ENCODE peak calls at places on chromosomes 2 and 18, in ten cellular contexts. O is mesendoderm, V is HepG2, J is Karpas-422, N is H9, D is IMR-90, S is PC-3, W is HCT116, I is GM23248, H is K562. L is an unnamed sample.

GRCh38 chr2:121663458-121663857 is 14.2 kb upstream of the CLASP1 start:
- DNase-seq in O (no peak), V (no peak), J (no peak), N (no peak), D (no peak), S (no peak), W (no peak), I (no peak), H (no peak), L (no peak)

GRCh38 chr2:48045613-48046012 is 139.3 kb upstream of the FBXO11 start:
- DNase-seq in O (no peak), V (no peak), J (no peak), N (no peak), D (no peak), S (no peak), W (no peak), I (no peak), H (no peak), L (no peak)

GRCh38 chr2:28088970-28089369 is 198.4 kb downstream of the BABAM2 start:
- DNase-seq in O (no peak), V (no peak), J (no peak), N (no peak), D (peak), S (peak), W (no peak), I (peak), H (no peak), L (peak)

GRCh38 chr18:31227497-31228229 is 65.0 kb upstream of the DSC1 start:
- DNase-seq in O (no peak), V (no peak), J (no peak), N (no peak), D (no peak), S (no peak), W (no peak), I (no peak), H (no peak), L (peak)

GRCh38 chr2:46361920-46362666 is 64.9 kb downstream of the EPAS1 start:
- DNase-seq in O (no peak), V (no peak), J (no peak), N (no peak), D (no peak), S (no peak), W (no peak), I (no peak), H (no peak), L (no peak)

GRCh38 chr2:56671973-56672569 is 488.3 kb downstream of the CCDC85A start:
- DNase-seq in O (peak), V (no peak), J (no peak), N (peak), D (no peak), S (peak), W (no peak), I (peak), H (no peak), L (no peak)

GRCh38 chr2:60707750-60708371 is 48.2 kb upstream of the PAPOLG start:
- DNase-seq in O (peak), V (peak), J (peak), N (peak), D (peak), S (peak), W (peak), I (peak), H (peak), L (peak)

GRCh38 chr2:159516241-159516758 is 100.0 kb downstream of the BAZ2B start:
- DNase-seq in O (peak), V (peak), J (no peak), N (no peak), D (peak), S (peak), W (peak), I (peak), H (no peak), L (peak)

GRCh38 chr2:178241852-178242551 is 47.7 kb downstream of the OSBPL6 start:
- DNase-seq in O (peak), V (no peak), J (no peak), N (no peak), D (peak), S (peak), W (peak), I (peak), H (peak), L (peak)

GRCh38 chr2:108616290-108616689 is 82.0 kb downstream of the LIMS1 start:
- DNase-seq in O (no peak), V (no peak), J (no peak), N (no peak), D (no peak), S (no peak), W (no peak), I (no peak), H (no peak), L (no peak)

GRCh38 chr2:108614043-108614435 is 79.8 kb downstream of the LIMS1 start:
- DNase-seq in O (no peak), V (no peak), J (no peak), N (no peak), D (no peak), S (no peak), W (no peak), I (no peak), H (no peak), L (no peak)

GRCh38 chr2:108614659-108615058 is 80.4 kb downstream of the LIMS1 start:
- DNase-seq in O (no peak), V (no peak), J (no peak), N (no peak), D (no peak), S (no peak), W (no peak), I (no peak), H (no peak), L (no peak)

GRCh38 chr2:108616731-108617161 is 82.5 kb downstream of the LIMS1 start:
- DNase-seq in O (no peak), V (no peak), J (no peak), N (no peak), D (peak), S (peak), W (no peak), I (peak), H (no peak), L (peak)

DNA sequence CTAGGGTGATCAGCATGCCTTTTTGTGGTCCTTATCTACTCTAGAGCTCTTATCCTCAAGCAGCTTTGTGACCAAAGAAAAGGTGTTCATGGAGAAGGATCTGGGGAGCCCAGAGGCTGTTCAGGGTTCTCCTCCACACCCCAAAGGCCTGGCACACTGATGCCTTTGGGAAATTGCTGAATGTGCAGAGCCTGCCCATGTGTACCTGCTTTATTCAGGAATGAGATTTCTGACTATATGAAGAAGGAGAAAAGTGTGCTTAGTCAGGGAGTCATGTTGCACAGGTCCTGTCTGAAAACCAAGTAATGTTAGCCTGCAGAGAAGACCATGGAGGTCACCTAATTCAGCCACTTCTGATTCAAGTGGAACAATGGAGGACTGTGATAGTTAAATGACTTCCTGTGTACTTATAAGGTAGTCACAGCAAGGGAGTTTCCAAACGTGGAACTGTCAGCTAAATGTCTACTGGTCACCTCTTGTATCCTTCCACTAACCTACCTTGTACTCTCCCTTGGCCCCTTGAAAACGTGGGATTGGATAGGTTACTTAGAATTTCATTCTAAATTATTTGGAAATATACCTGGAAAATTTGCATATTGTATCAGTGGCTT is 81.3 kb downstream of the LIMS1 start:
- DNase-seq in O (no peak), V (peak), J (no peak), N (no peak), D (no peak), S (peak), W (no peak), I (no peak), H (no peak), L (no peak)
- H3K4me2 ChIP-seq in O (no peak), V (no peak), J (no peak), N (no peak), D (no peak), S (peak), W (no peak), I (no peak), H (peak), L (no peak)

DNA sequence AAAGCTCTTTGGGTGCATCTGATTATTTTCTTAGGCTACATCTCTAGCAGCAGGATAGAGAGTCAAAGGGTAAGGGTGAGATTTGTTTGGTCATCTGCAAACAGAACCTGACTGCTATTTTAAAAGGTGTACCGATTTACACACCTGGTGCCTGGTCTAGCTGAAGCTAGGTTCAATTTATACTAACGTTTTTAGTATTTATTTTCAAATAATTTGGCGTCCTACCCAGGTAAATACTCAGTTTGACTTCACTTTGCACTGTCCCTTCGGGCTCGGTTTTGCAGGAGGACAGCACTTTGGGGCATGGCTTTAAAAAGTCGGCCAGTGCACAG is 683 bp downstream of the PTRHD1 start:
- DNase-seq in O (no peak), V (no peak), J (peak), N (no peak), D (no peak), S (no peak), W (no peak), I (no peak), H (no peak), L (no peak)
- H3K9ac ChIP-seq in O (peak), V (peak), J (peak), N (peak), D (peak), S (peak), W (peak), I (peak), H (peak), L (peak)

GRCh38 chr2:230798769-230799399 is 65.9 kb upstream of the ITM2C start:
- DNase-seq in O (peak), V (peak), J (peak), N (no peak), D (peak), S (peak), W (no peak), I (peak), H (peak), L (peak)
- H3K27ac ChIP-seq in O (no peak), V (no peak), J (no peak), N (no peak), D (no peak), S (peak), W (no peak), I (no peak), H (no peak), L (no peak)

GRCh38 chr2:11377915-11378649 is 33.6 kb upstream of the ROCK2 start:
- DNase-seq in O (no peak), V (no peak), J (peak), N (no peak), D (peak), S (no peak), W (no peak), I (no peak), H (no peak), L (peak)

GRCh38 chr2:11376071-11376470 is 31.6 kb upstream of the ROCK2 start:
- DNase-seq in O (no peak), V (peak), J (peak), N (no peak), D (no peak), S (no peak), W (no peak), I (no peak), H (no peak), L (no peak)

GRCh38 chr2:11375689-11376027 is 31.2 kb upstream of the ROCK2 start:
- DNase-seq in O (no peak), V (no peak), J (peak), N (no peak), D (no peak), S (no peak), W (no peak), I (no peak), H (no peak), L (no peak)

GRCh38 chr2:11373096-11373495 is 28.7 kb upstream of the ROCK2 start:
- DNase-seq in O (no peak), V (no peak), J (peak), N (no peak), D (no peak), S (peak), W (no peak), I (no peak), H (no peak), L (no peak)

DNA sequence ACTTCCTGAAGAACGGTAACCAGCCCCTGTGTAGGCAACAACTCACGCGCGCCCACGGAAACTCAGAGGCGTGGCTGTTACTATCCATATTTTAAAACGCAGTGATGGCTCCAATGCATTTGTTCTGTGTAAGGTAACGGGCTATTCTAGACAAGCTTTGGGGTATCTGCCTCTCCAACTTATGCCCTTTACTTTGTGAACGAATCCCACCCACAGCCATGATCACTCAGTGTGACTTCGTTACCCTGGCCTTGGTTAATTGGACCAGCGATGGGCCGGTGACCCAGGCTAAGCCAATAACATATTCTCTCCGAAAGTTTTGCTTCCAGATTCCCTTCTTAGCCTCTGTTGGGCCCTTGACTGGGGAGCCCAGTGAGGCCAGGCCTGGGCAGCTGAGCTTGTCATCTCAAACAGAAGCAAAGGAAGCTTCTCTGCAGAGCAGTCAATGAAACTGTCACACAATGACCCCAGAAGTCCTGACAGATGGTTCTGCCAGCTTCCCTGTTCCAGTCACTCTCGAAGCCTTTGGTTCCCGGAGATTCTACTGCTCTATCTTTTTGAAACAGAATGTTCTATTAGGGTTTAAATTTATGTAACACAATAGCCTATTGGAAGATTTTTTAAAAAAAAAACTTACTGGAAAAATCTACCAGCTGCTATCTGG is 30.7 kb upstream of the ROCK2 start:
- DNase-seq in O (no peak), V (no peak), J (peak), N (no peak), D (no peak), S (no peak), W (no peak), I (no peak), H (no peak), L (no peak)
- H3K4me2 ChIP-seq in O (no peak), V (peak), J (no peak), N (no peak), D (peak), S (peak), W (peak), I (peak), H (no peak), L (peak)

DNA sequence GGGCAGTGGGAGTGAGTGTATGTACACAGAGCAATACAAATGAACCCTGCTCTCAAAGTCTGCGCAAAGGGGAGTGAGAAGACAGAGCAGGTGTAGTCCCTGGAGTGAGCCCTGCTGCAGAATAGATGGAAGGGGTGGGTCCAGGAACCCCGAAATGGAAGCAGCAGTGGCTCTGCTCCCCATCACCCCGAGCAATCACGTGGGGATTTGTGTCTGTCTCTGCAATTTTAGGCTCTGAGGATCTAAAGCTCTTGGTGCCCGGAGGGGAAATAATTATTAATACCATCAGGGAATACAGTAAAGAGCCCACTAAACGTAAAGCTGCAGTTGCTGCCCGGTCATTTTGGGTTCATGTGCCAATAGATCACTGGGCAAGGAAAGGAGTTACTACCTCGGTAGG is 118.3 kb downstream of the LPIN1 start:
- DNase-seq in O (no peak), V (no peak), J (no peak), N (no peak), D (no peak), S (no peak), W (no peak), I (no peak), H (no peak), L (no peak)
- H3K9ac ChIP-seq in O (no peak), V (no peak), J (peak), N (no peak), D (no peak), S (no peak), W (no peak), I (no peak), H (no peak), L (no peak)

GRCh38 chr2:19876751-19877150 is 25.0 kb downstream of the TTC32 start:
- DNase-seq in O (peak), V (no peak), J (no peak), N (no peak), D (no peak), S (no peak), W (no peak), I (no peak), H (no peak), L (peak)
- H3K27ac ChIP-seq in O (no peak), V (no peak), J (no peak), N (no peak), D (no peak), S (no peak), W (no peak), I (no peak), H (no peak), L (no peak)

GRCh38 chr2:233853883-233854240 is 473 bp downstream of the HJURP start:
- DNase-seq in O (no peak), V (no peak), J (no peak), N (no peak), D (no peak), S (no peak), W (no peak), I (no peak), H (peak), L (no peak)

GRCh38 chr2:233854241-233854981 is at the start of gene HJURP:
- DNase-seq in O (peak), V (peak), J (peak), N (peak), D (peak), S (peak), W (peak), I (peak), H (peak), L (peak)

GRCh38 chr2:233853353-233853752 is 982 bp downstream of the HJURP start:
- DNase-seq in O (no peak), V (no peak), J (no peak), N (no peak), D (no peak), S (peak), W (no peak), I (peak), H (no peak), L (no peak)

GRCh38 chr2:233856184-233856583 is 1.8 kb upstream of the HJURP start:
- DNase-seq in O (no peak), V (no peak), J (peak), N (no peak), D (no peak), S (no peak), W (no peak), I (no peak), H (no peak), L (no peak)

GRCh38 chr2:233855345-233855744 is 1.0 kb upstream of the HJURP start:
- DNase-seq in O (no peak), V (no peak), J (no peak), N (no peak), D (no peak), S (no peak), W (no peak), I (no peak), H (no peak), L (no peak)
- H3K4me2 ChIP-seq in O (no peak), V (peak), J (no peak), N (peak), D (peak), S (peak), W (peak), I (peak), H (peak), L (peak)

L was measured in fibroblast of lung.